ENCODE peak calls at places on chromosomes 3 and 15, in ten cellular contexts. One of them, this sample, is unnamed. For H3K4me1, the result is how much of the 10 kb centered on the place peaks cover.

GRCh38 chr3:43619593-43619992 is 2.2 kb downstream of the ANO10 start:
- DNase-seq in psoas muscle: no peak
- DNase-seq in A549: no peak
- DNase-seq in body of pancreas: no peak
- DNase-seq in effector memory CD4-positive, alpha-beta T cell: no peak
- DNase-seq in right atrium auricular region: no peak
- DNase-seq in PC-3: no peak
- DNase-seq in stomach: no peak
- DNase-seq in heart right ventricle: no peak
- DNase-seq in pancreas: no peak
- DNase-seq in this sample: no peak

GRCh38 chr3:185824051-185824466 is 783 bp downstream of the IGF2BP2 start:
- DNase-seq in psoas muscle: no peak
- DNase-seq in A549: no peak
- DNase-seq in body of pancreas: peak
- DNase-seq in effector memory CD4-positive, alpha-beta T cell: no peak
- DNase-seq in right atrium auricular region: no peak
- DNase-seq in PC-3: no peak
- DNase-seq in stomach: peak
- DNase-seq in heart right ventricle: peak
- DNase-seq in pancreas: peak
- DNase-seq in this sample: no peak

GRCh38 chr3:125332504-125332903 is 42.6 kb downstream of the ZNF148 start:
- DNase-seq in psoas muscle: no peak
- DNase-seq in A549: no peak
- DNase-seq in body of pancreas: no peak
- DNase-seq in effector memory CD4-positive, alpha-beta T cell: no peak
- DNase-seq in right atrium auricular region: no peak
- DNase-seq in PC-3: no peak
- DNase-seq in stomach: no peak
- DNase-seq in heart right ventricle: no peak
- DNase-seq in pancreas: no peak
- DNase-seq in this sample: no peak

GRCh38 chr3:31770822-31771326 is 210.2 kb downstream of the OSBPL10 start:
- DNase-seq in psoas muscle: no peak
- DNase-seq in A549: no peak
- DNase-seq in body of pancreas: no peak
- DNase-seq in effector memory CD4-positive, alpha-beta T cell: no peak
- DNase-seq in right atrium auricular region: no peak
- DNase-seq in PC-3: peak
- DNase-seq in stomach: no peak
- DNase-seq in heart right ventricle: no peak
- DNase-seq in pancreas: no peak
- DNase-seq in this sample: no peak

GRCh38 chr3:128946411-128946810 is 47.5 kb downstream of the CFAP92 start:
- DNase-seq in psoas muscle: no peak
- DNase-seq in A549: no peak
- DNase-seq in body of pancreas: no peak
- DNase-seq in effector memory CD4-positive, alpha-beta T cell: no peak
- DNase-seq in right atrium auricular region: no peak
- DNase-seq in PC-3: no peak
- DNase-seq in stomach: no peak
- DNase-seq in heart right ventricle: no peak
- DNase-seq in pancreas: no peak
- DNase-seq in this sample: no peak

GRCh38 chr3:159964166-159964973 is 24.3 kb upstream of the IL12A start:
- DNase-seq in psoas muscle: no peak
- DNase-seq in A549: peak
- DNase-seq in body of pancreas: no peak
- DNase-seq in effector memory CD4-positive, alpha-beta T cell: no peak
- DNase-seq in right atrium auricular region: no peak
- DNase-seq in PC-3: peak
- DNase-seq in stomach: no peak
- DNase-seq in heart right ventricle: no peak
- DNase-seq in pancreas: no peak
- DNase-seq in this sample: no peak

GRCh38 chr3:196222876-196223595 is 6.7 kb downstream of the SLC51A start:
- DNase-seq in psoas muscle: no peak
- DNase-seq in A549: no peak
- DNase-seq in body of pancreas: no peak
- DNase-seq in effector memory CD4-positive, alpha-beta T cell: no peak
- DNase-seq in right atrium auricular region: no peak
- DNase-seq in PC-3: peak
- DNase-seq in stomach: no peak
- DNase-seq in heart right ventricle: no peak
- DNase-seq in pancreas: no peak
- DNase-seq in this sample: no peak

GRCh38 chr3:126886217-126886616 is 96.7 kb upstream of the PLXNA1 start:
- DNase-seq in psoas muscle: no peak
- DNase-seq in A549: no peak
- DNase-seq in body of pancreas: no peak
- DNase-seq in effector memory CD4-positive, alpha-beta T cell: no peak
- DNase-seq in right atrium auricular region: no peak
- DNase-seq in PC-3: no peak
- DNase-seq in stomach: no peak
- DNase-seq in heart right ventricle: no peak
- DNase-seq in pancreas: no peak
- DNase-seq in this sample: no peak

GRCh38 chr15:80015156-80015555 is 44.2 kb upstream of the BCL2A1 start:
- DNase-seq in psoas muscle: no peak
- DNase-seq in A549: no peak
- DNase-seq in body of pancreas: no peak
- DNase-seq in effector memory CD4-positive, alpha-beta T cell: no peak
- DNase-seq in right atrium auricular region: no peak
- DNase-seq in PC-3: no peak
- DNase-seq in stomach: no peak
- DNase-seq in heart right ventricle: no peak
- DNase-seq in pancreas: no peak
- DNase-seq in this sample: no peak

GRCh38 chr3:31753050-31753425 is 220.3 kb downstream of the STT3B start:
- DNase-seq in psoas muscle: no peak
- DNase-seq in A549: no peak
- DNase-seq in body of pancreas: no peak
- DNase-seq in effector memory CD4-positive, alpha-beta T cell: no peak
- DNase-seq in right atrium auricular region: no peak
- DNase-seq in PC-3: no peak
- DNase-seq in stomach: no peak
- DNase-seq in heart right ventricle: no peak
- DNase-seq in pancreas: no peak
- DNase-seq in this sample: no peak

GRCh38 chr3:184691397-184692131 is 20.3 kb downstream of the MAGEF1 start:
- DNase-seq in psoas muscle: peak
- DNase-seq in A549: no peak
- DNase-seq in body of pancreas: no peak
- DNase-seq in effector memory CD4-positive, alpha-beta T cell: no peak
- DNase-seq in right atrium auricular region: no peak
- DNase-seq in PC-3: no peak
- DNase-seq in stomach: no peak
- DNase-seq in heart right ventricle: no peak
- DNase-seq in pancreas: no peak
- DNase-seq in this sample: no peak

GRCh38 chr3:160810360-160810759 is 54.3 kb downstream of the PPM1L start:
- DNase-seq in psoas muscle: peak
- DNase-seq in A549: no peak
- DNase-seq in body of pancreas: no peak
- DNase-seq in effector memory CD4-positive, alpha-beta T cell: no peak
- DNase-seq in right atrium auricular region: no peak
- DNase-seq in PC-3: no peak
- DNase-seq in stomach: no peak
- DNase-seq in heart right ventricle: no peak
- DNase-seq in pancreas: no peak
- DNase-seq in this sample: no peak

GRCh38 chr3:193842029-193842782 is 249.2 kb downstream of the OPA1 start:
- DNase-seq in psoas muscle: no peak
- DNase-seq in A549: no peak
- DNase-seq in body of pancreas: no peak
- DNase-seq in effector memory CD4-positive, alpha-beta T cell: no peak
- DNase-seq in right atrium auricular region: peak
- DNase-seq in PC-3: no peak
- DNase-seq in stomach: peak
- DNase-seq in heart right ventricle: no peak
- DNase-seq in pancreas: peak
- DNase-seq in this sample: no peak

GRCh38 chr3:176755977-176756376 is 441.3 kb downstream of the TBL1XR1 start:
- DNase-seq in psoas muscle: no peak
- DNase-seq in A549: no peak
- DNase-seq in body of pancreas: no peak
- DNase-seq in effector memory CD4-positive, alpha-beta T cell: no peak
- DNase-seq in right atrium auricular region: no peak
- DNase-seq in PC-3: no peak
- DNase-seq in stomach: no peak
- DNase-seq in heart right ventricle: no peak
- DNase-seq in pancreas: no peak
- DNase-seq in this sample: no peak

DNA sequence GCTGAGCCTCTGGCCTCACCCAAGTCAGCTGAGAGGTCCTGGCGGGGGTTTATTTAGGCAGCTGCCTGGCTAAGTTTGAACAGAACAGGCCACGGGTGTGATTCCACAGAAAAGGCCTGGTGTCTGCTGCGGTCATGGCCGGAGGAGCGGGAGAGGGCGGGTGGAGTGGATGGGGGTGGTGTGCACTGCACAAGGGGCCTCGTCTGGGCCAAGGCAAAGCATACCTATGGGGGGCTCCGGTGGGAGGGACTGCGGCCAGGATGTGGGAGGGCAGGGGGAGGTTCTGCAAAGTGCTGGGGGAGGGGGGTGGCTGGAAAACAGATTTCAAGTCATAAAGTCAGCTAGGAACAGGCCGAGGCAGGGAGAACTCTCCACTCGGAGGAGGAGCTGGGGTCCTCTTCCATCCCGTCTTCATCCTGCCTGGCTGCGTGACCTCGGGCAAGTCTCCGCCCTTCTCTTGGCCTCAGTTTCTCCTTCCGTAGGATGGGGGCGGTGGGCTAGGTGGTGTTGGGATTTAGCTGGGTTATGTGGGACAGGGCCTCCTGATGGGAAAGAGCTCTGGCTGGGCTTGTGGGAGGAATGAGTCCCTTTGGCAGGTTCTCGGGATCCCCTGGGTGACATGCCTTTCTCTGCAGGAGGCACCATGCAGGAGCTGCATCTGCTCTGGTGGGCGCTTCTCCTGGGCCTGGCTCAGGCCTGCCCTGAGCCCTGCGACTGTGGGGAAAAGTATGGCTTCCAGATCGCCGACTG is 881 bp downstream of the ISLR start:
- DNase-seq in psoas muscle: no peak
- DNase-seq in A549: no peak
- DNase-seq in body of pancreas: peak
- DNase-seq in effector memory CD4-positive, alpha-beta T cell: no peak
- DNase-seq in right atrium auricular region: no peak
- DNase-seq in PC-3: no peak
- DNase-seq in stomach: no peak
- DNase-seq in heart right ventricle: peak
- DNase-seq in pancreas: no peak
- DNase-seq in this sample: no peak
- H3K4me3 ChIP-seq in psoas muscle: peak
- H3K4me3 ChIP-seq in A549: no peak
- H3K4me3 ChIP-seq in body of pancreas: no peak
- H3K4me3 ChIP-seq in effector memory CD4-positive, alpha-beta T cell: no peak
- H3K4me3 ChIP-seq in right atrium auricular region: peak
- H3K4me3 ChIP-seq in PC-3: no peak
- H3K4me3 ChIP-seq in stomach: peak
- H3K4me3 ChIP-seq in heart right ventricle: peak
- H3K4me3 ChIP-seq in pancreas: no peak
- H3K4me3 ChIP-seq in this sample: peak

GRCh38 chr3:170528731-170529130 is 57.1 kb downstream of the SLC7A14 start:
- DNase-seq in psoas muscle: no peak
- DNase-seq in A549: no peak
- DNase-seq in body of pancreas: no peak
- DNase-seq in effector memory CD4-positive, alpha-beta T cell: no peak
- DNase-seq in right atrium auricular region: no peak
- DNase-seq in PC-3: no peak
- DNase-seq in stomach: no peak
- DNase-seq in heart right ventricle: no peak
- DNase-seq in pancreas: no peak
- DNase-seq in this sample: no peak
- H3K4me1 ChIP-seq in psoas muscle: under half
- H3K4me1 ChIP-seq in A549: under half
- H3K4me1 ChIP-seq in body of pancreas: under half
- H3K4me1 ChIP-seq in effector memory CD4-positive, alpha-beta T cell: under half
- H3K4me1 ChIP-seq in right atrium auricular region: under half
- H3K4me1 ChIP-seq in PC-3: under half
- H3K4me1 ChIP-seq in stomach: under half
- H3K4me1 ChIP-seq in heart right ventricle: under half
- H3K4me1 ChIP-seq in pancreas: under half
- H3K4me1 ChIP-seq in this sample: under half

DNA sequence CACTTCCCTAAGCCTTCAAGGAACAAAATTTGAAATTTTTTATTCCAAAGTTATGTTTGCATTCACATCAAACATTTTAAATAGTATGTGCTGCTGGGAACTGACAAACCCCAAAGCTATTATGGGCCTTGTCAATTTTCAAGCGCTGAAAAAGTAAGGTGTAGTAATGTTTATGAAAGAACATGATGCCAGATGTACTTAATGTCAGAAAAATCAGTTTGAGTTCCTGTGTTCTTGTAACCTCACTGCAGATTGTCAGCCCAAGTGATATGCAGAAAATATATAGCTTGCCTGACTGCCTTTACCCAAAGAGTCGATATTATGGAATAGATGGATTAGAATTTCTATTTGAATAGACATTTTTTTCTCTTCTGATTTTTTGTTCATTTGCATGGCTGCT is 20.8 kb upstream of the DIPK2A start:
- DNase-seq in psoas muscle: no peak
- DNase-seq in A549: no peak
- DNase-seq in body of pancreas: no peak
- DNase-seq in effector memory CD4-positive, alpha-beta T cell: no peak
- DNase-seq in right atrium auricular region: no peak
- DNase-seq in PC-3: no peak
- DNase-seq in stomach: no peak
- DNase-seq in heart right ventricle: no peak
- DNase-seq in pancreas: no peak
- DNase-seq in this sample: no peak
- H3K4me3 ChIP-seq in psoas muscle: no peak
- H3K4me3 ChIP-seq in A549: no peak
- H3K4me3 ChIP-seq in body of pancreas: no peak
- H3K4me3 ChIP-seq in effector memory CD4-positive, alpha-beta T cell: no peak
- H3K4me3 ChIP-seq in right atrium auricular region: no peak
- H3K4me3 ChIP-seq in PC-3: no peak
- H3K4me3 ChIP-seq in stomach: no peak
- H3K4me3 ChIP-seq in heart right ventricle: no peak
- H3K4me3 ChIP-seq in pancreas: no peak
- H3K4me3 ChIP-seq in this sample: no peak

DNA sequence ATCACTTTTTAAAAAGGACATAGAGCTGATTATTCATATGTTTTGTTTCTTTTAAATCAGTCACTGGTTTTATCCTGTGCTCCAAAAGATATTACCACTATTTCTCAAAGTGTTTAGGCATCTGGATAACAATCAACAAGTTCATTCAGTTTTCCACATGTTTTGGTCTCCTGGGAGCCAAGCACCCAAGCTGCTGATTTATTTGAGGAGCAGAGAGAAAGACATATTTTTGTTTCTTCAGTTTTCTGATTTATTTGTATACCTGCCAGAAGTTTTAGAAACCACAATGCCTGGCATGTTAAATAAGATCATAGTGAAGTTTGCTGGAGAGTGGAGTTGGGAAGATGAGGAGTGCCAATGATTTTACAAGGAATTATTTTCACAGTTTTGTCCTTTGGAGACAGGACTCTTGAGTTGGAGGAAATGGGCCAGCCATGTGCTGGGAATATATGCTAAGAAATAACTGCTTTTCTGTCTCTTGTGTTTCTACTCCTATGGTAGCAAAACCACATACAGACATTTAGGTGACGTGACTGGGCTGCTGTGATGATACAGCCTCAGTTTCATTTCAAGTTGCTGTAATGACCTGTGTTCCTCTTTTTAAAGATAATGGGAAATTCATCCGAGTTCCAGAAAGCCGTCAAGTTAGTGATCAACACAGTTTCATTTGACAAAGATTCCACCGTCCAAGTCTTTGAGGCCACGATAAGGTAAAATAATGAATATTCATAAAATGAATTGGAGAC is 11.7 kb downstream of the EDEM1 start:
- DNase-seq in psoas muscle: no peak
- DNase-seq in A549: no peak
- DNase-seq in body of pancreas: no peak
- DNase-seq in effector memory CD4-positive, alpha-beta T cell: no peak
- DNase-seq in right atrium auricular region: no peak
- DNase-seq in PC-3: no peak
- DNase-seq in stomach: no peak
- DNase-seq in heart right ventricle: no peak
- DNase-seq in pancreas: no peak
- DNase-seq in this sample: no peak
- H3K4me1 ChIP-seq in psoas muscle: under half
- H3K4me1 ChIP-seq in A549: under half
- H3K4me1 ChIP-seq in body of pancreas: under half
- H3K4me1 ChIP-seq in effector memory CD4-positive, alpha-beta T cell: under half
- H3K4me1 ChIP-seq in right atrium auricular region: under half
- H3K4me1 ChIP-seq in PC-3: under half
- H3K4me1 ChIP-seq in stomach: under half
- H3K4me1 ChIP-seq in heart right ventricle: under half
- H3K4me1 ChIP-seq in pancreas: under half
- H3K4me1 ChIP-seq in this sample: under half